ENCODE peak calls at places on chromosome 2, in nine cellular contexts. One of them, this sample, is unnamed. For H3K36me3, the result is how much of the 10 kb centered on the place peaks cover.

GRCh38 chr2:127659408-127660290 is 13.7 kb downstream of the GPR17 start:
- DNase-seq in PC-3: no peak
- DNase-seq in body of pancreas: no peak
- DNase-seq in naive thymus-derived CD4-positive, alpha-beta T cell: no peak
- DNase-seq in esophagus squamous epithelium: no peak
- DNase-seq in fibroblast of lung: no peak
- DNase-seq in GM23248: no peak
- DNase-seq in small intestine: no peak
- DNase-seq in SJCRH30: no peak
- DNase-seq in this sample: no peak

GRCh38 chr2:221741496-221742211 is 169.6 kb upstream of the EPHA4 start:
- DNase-seq in PC-3: no peak
- DNase-seq in body of pancreas: no peak
- DNase-seq in naive thymus-derived CD4-positive, alpha-beta T cell: no peak
- DNase-seq in esophagus squamous epithelium: no peak
- DNase-seq in fibroblast of lung: no peak
- DNase-seq in GM23248: no peak
- DNase-seq in small intestine: no peak
- DNase-seq in SJCRH30: no peak
- DNase-seq in this sample: no peak

GRCh38 chr2:197011777-197012641 is 85.5 kb upstream of the PGAP1 start:
- DNase-seq in PC-3: peak
- DNase-seq in body of pancreas: no peak
- DNase-seq in naive thymus-derived CD4-positive, alpha-beta T cell: no peak
- DNase-seq in esophagus squamous epithelium: no peak
- DNase-seq in fibroblast of lung: peak
- DNase-seq in GM23248: peak
- DNase-seq in small intestine: peak
- DNase-seq in SJCRH30: peak
- DNase-seq in this sample: peak

GRCh38 chr2:180336550-180336949 is 329.5 kb upstream of the CWC22 start:
- DNase-seq in PC-3: no peak
- DNase-seq in body of pancreas: no peak
- DNase-seq in naive thymus-derived CD4-positive, alpha-beta T cell: no peak
- DNase-seq in esophagus squamous epithelium: no peak
- DNase-seq in fibroblast of lung: no peak
- DNase-seq in GM23248: no peak
- DNase-seq in small intestine: no peak
- DNase-seq in SJCRH30: no peak
- DNase-seq in this sample: no peak

GRCh38 chr2:105739944-105740734 is 4.6 kb upstream of the NCK2 start:
- DNase-seq in PC-3: no peak
- DNase-seq in body of pancreas: no peak
- DNase-seq in naive thymus-derived CD4-positive, alpha-beta T cell: no peak
- DNase-seq in esophagus squamous epithelium: no peak
- DNase-seq in fibroblast of lung: no peak
- DNase-seq in GM23248: no peak
- DNase-seq in small intestine: no peak
- DNase-seq in SJCRH30: no peak
- DNase-seq in this sample: no peak

GRCh38 chr2:111173338-111173737 is 52.6 kb downstream of the BCL2L11 start:
- DNase-seq in PC-3: no peak
- DNase-seq in body of pancreas: no peak
- DNase-seq in naive thymus-derived CD4-positive, alpha-beta T cell: no peak
- DNase-seq in esophagus squamous epithelium: no peak
- DNase-seq in fibroblast of lung: no peak
- DNase-seq in GM23248: no peak
- DNase-seq in small intestine: no peak
- DNase-seq in SJCRH30: no peak
- DNase-seq in this sample: no peak

GRCh38 chr2:147810883-147811765 is 33.7 kb upstream of the ACVR2A start:
- DNase-seq in PC-3: peak
- DNase-seq in body of pancreas: no peak
- DNase-seq in naive thymus-derived CD4-positive, alpha-beta T cell: no peak
- DNase-seq in esophagus squamous epithelium: no peak
- DNase-seq in fibroblast of lung: no peak
- DNase-seq in GM23248: no peak
- DNase-seq in small intestine: peak
- DNase-seq in SJCRH30: no peak
- DNase-seq in this sample: no peak

GRCh38 chr2:111897924-111898702 is at the start of gene MERTK:
- DNase-seq in PC-3: peak
- DNase-seq in body of pancreas: peak
- DNase-seq in naive thymus-derived CD4-positive, alpha-beta T cell: peak
- DNase-seq in esophagus squamous epithelium: no peak
- DNase-seq in fibroblast of lung: peak
- DNase-seq in GM23248: peak
- DNase-seq in small intestine: peak
- DNase-seq in SJCRH30: peak
- DNase-seq in this sample: no peak

GRCh38 chr2:54092940-54093339 is 22.5 kb upstream of the ACYP2 start:
- DNase-seq in PC-3: no peak
- DNase-seq in body of pancreas: no peak
- DNase-seq in naive thymus-derived CD4-positive, alpha-beta T cell: no peak
- DNase-seq in esophagus squamous epithelium: no peak
- DNase-seq in fibroblast of lung: no peak
- DNase-seq in GM23248: no peak
- DNase-seq in small intestine: no peak
- DNase-seq in SJCRH30: no peak
- DNase-seq in this sample: no peak

GRCh38 chr2:133333189-133333588 is 235.1 kb downstream of the NCKAP5 start:
- DNase-seq in PC-3: peak
- DNase-seq in body of pancreas: no peak
- DNase-seq in naive thymus-derived CD4-positive, alpha-beta T cell: no peak
- DNase-seq in esophagus squamous epithelium: no peak
- DNase-seq in fibroblast of lung: peak
- DNase-seq in GM23248: peak
- DNase-seq in small intestine: no peak
- DNase-seq in SJCRH30: no peak
- DNase-seq in this sample: peak

GRCh38 chr2:54999182-54999581 is 51.1 kb downstream of the RTN4 start:
- DNase-seq in PC-3: peak
- DNase-seq in body of pancreas: no peak
- DNase-seq in naive thymus-derived CD4-positive, alpha-beta T cell: no peak
- DNase-seq in esophagus squamous epithelium: no peak
- DNase-seq in fibroblast of lung: peak
- DNase-seq in GM23248: peak
- DNase-seq in small intestine: no peak
- DNase-seq in SJCRH30: peak
- DNase-seq in this sample: peak

GRCh38 chr2:10478916-10479315 is 30.8 kb upstream of the ODC1 start:
- DNase-seq in PC-3: no peak
- DNase-seq in body of pancreas: no peak
- DNase-seq in naive thymus-derived CD4-positive, alpha-beta T cell: no peak
- DNase-seq in esophagus squamous epithelium: no peak
- DNase-seq in fibroblast of lung: no peak
- DNase-seq in GM23248: no peak
- DNase-seq in small intestine: no peak
- DNase-seq in SJCRH30: peak
- DNase-seq in this sample: no peak

GRCh38 chr2:11433875-11434274 is 32.1 kb downstream of the E2F6 start:
- DNase-seq in PC-3: no peak
- DNase-seq in body of pancreas: no peak
- DNase-seq in naive thymus-derived CD4-positive, alpha-beta T cell: no peak
- DNase-seq in esophagus squamous epithelium: no peak
- DNase-seq in fibroblast of lung: no peak
- DNase-seq in GM23248: no peak
- DNase-seq in small intestine: no peak
- DNase-seq in SJCRH30: no peak
- DNase-seq in this sample: no peak

GRCh38 chr2:140085674-140086073 is 1305.5 kb upstream of the NXPH2 start:
- DNase-seq in PC-3: peak
- DNase-seq in body of pancreas: no peak
- DNase-seq in naive thymus-derived CD4-positive, alpha-beta T cell: no peak
- DNase-seq in esophagus squamous epithelium: no peak
- DNase-seq in fibroblast of lung: no peak
- DNase-seq in GM23248: peak
- DNase-seq in small intestine: no peak
- DNase-seq in SJCRH30: no peak
- DNase-seq in this sample: no peak

GRCh38 chr2:175804130-175804529 is 197.9 kb downstream of the LNPK start:
- DNase-seq in PC-3: no peak
- DNase-seq in body of pancreas: no peak
- DNase-seq in naive thymus-derived CD4-positive, alpha-beta T cell: no peak
- DNase-seq in esophagus squamous epithelium: no peak
- DNase-seq in fibroblast of lung: no peak
- DNase-seq in GM23248: no peak
- DNase-seq in small intestine: no peak
- DNase-seq in SJCRH30: no peak
- DNase-seq in this sample: no peak

GRCh38 chr2:207487650-207488315 is 42.0 kb upstream of the CREB1 start:
- DNase-seq in PC-3: peak
- DNase-seq in body of pancreas: no peak
- DNase-seq in naive thymus-derived CD4-positive, alpha-beta T cell: no peak
- DNase-seq in esophagus squamous epithelium: no peak
- DNase-seq in fibroblast of lung: peak
- DNase-seq in GM23248: peak
- DNase-seq in small intestine: no peak
- DNase-seq in SJCRH30: no peak
- DNase-seq in this sample: peak

GRCh38 chr2:66957198-66957597 is 439.9 kb upstream of the ETAA1 start:
- DNase-seq in PC-3: no peak
- DNase-seq in body of pancreas: no peak
- DNase-seq in naive thymus-derived CD4-positive, alpha-beta T cell: no peak
- DNase-seq in esophagus squamous epithelium: no peak
- DNase-seq in fibroblast of lung: no peak
- DNase-seq in GM23248: no peak
- DNase-seq in small intestine: no peak
- DNase-seq in SJCRH30: no peak
- DNase-seq in this sample: no peak

GRCh38 chr2:39513641-39514094 is 76.6 kb upstream of the MAP4K3 start:
- DNase-seq in PC-3: peak
- DNase-seq in body of pancreas: peak
- DNase-seq in naive thymus-derived CD4-positive, alpha-beta T cell: no peak
- DNase-seq in esophagus squamous epithelium: no peak
- DNase-seq in fibroblast of lung: peak
- DNase-seq in GM23248: peak
- DNase-seq in small intestine: peak
- DNase-seq in SJCRH30: peak
- DNase-seq in this sample: peak

GRCh38 chr2:28901202-28901601 is 6.7 kb downstream of the WDR43 start:
- DNase-seq in PC-3: no peak
- DNase-seq in body of pancreas: no peak
- DNase-seq in naive thymus-derived CD4-positive, alpha-beta T cell: no peak
- DNase-seq in esophagus squamous epithelium: no peak
- DNase-seq in fibroblast of lung: no peak
- DNase-seq in GM23248: peak
- DNase-seq in small intestine: no peak
- DNase-seq in SJCRH30: no peak
- DNase-seq in this sample: no peak
- H3K36me3 ChIP-seq in PC-3: half or more
- H3K36me3 ChIP-seq in body of pancreas: under half
- H3K36me3 ChIP-seq in naive thymus-derived CD4-positive, alpha-beta T cell: under half
- H3K36me3 ChIP-seq in esophagus squamous epithelium: under half
- H3K36me3 ChIP-seq in fibroblast of lung: under half
- H3K36me3 ChIP-seq in GM23248: under half
- H3K36me3 ChIP-seq in small intestine: under half
- H3K36me3 ChIP-seq in SJCRH30: half or more
- H3K36me3 ChIP-seq in this sample: under half

GRCh38 chr2:84879595-84880394 is 1.1 kb downstream of the TRABD2A start:
- DNase-seq in PC-3: no peak
- DNase-seq in body of pancreas: no peak
- DNase-seq in naive thymus-derived CD4-positive, alpha-beta T cell: no peak
- DNase-seq in esophagus squamous epithelium: no peak
- DNase-seq in fibroblast of lung: no peak
- DNase-seq in GM23248: peak
- DNase-seq in small intestine: peak
- DNase-seq in SJCRH30: no peak
- DNase-seq in this sample: no peak
- H3K4me3 ChIP-seq in PC-3: no peak
- H3K4me3 ChIP-seq in body of pancreas: no peak
- H3K4me3 ChIP-seq in naive thymus-derived CD4-positive, alpha-beta T cell: peak
- H3K4me3 ChIP-seq in esophagus squamous epithelium: peak
- H3K4me3 ChIP-seq in fibroblast of lung: peak
- H3K4me3 ChIP-seq in GM23248: peak
- H3K4me3 ChIP-seq in small intestine: peak
- H3K4me3 ChIP-seq in SJCRH30: no peak
- H3K4me3 ChIP-seq in this sample: peak

DNA sequence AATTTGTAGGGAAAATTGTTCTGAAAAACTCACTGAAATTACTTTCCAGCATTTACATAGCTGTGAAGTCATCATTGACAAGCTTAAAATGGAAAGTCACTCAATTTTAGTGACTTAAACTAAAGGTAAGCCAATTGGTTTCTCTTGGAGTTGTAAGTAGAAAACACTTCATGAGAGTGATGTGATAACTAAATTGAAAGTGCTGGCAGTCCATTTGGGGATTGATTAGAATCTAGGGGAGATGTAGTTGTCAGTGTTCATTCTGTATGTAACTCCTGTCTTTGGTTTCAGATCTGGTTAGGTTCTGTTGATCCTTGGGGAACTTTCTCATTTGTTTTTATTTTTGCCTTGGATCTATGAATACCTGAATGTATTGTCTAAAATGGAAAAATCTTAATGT is 53.8 kb downstream of the COX7A2L start:
- DNase-seq in PC-3: no peak
- DNase-seq in body of pancreas: no peak
- DNase-seq in naive thymus-derived CD4-positive, alpha-beta T cell: no peak
- DNase-seq in esophagus squamous epithelium: no peak
- DNase-seq in fibroblast of lung: no peak
- DNase-seq in GM23248: no peak
- DNase-seq in small intestine: no peak
- DNase-seq in SJCRH30: no peak
- DNase-seq in this sample: no peak
- H3K36me3 ChIP-seq in PC-3: under half
- H3K36me3 ChIP-seq in body of pancreas: under half
- H3K36me3 ChIP-seq in naive thymus-derived CD4-positive, alpha-beta T cell: under half
- H3K36me3 ChIP-seq in esophagus squamous epithelium: half or more
- H3K36me3 ChIP-seq in fibroblast of lung: under half
- H3K36me3 ChIP-seq in GM23248: under half
- H3K36me3 ChIP-seq in small intestine: under half
- H3K36me3 ChIP-seq in SJCRH30: under half
- H3K36me3 ChIP-seq in this sample: under half

GRCh38 chr2:237591021-237591370 is 462 bp upstream of the RAB17 start:
- DNase-seq in PC-3: peak
- DNase-seq in body of pancreas: peak
- DNase-seq in naive thymus-derived CD4-positive, alpha-beta T cell: no peak
- DNase-seq in esophagus squamous epithelium: no peak
- DNase-seq in fibroblast of lung: no peak
- DNase-seq in GM23248: no peak
- DNase-seq in small intestine: peak
- DNase-seq in SJCRH30: no peak
- DNase-seq in this sample: no peak

GRCh38 chr2:237590272-237591020 is at the start of gene RAB17:
- DNase-seq in PC-3: peak
- DNase-seq in body of pancreas: peak
- DNase-seq in naive thymus-derived CD4-positive, alpha-beta T cell: no peak
- DNase-seq in esophagus squamous epithelium: no peak
- DNase-seq in fibroblast of lung: peak
- DNase-seq in GM23248: peak
- DNase-seq in small intestine: peak
- DNase-seq in SJCRH30: no peak
- DNase-seq in this sample: no peak

GRCh38 chr2:237593036-237593435 is 2.5 kb upstream of the RAB17 start:
- DNase-seq in PC-3: no peak
- DNase-seq in body of pancreas: no peak
- DNase-seq in naive thymus-derived CD4-positive, alpha-beta T cell: no peak
- DNase-seq in esophagus squamous epithelium: no peak
- DNase-seq in fibroblast of lung: no peak
- DNase-seq in GM23248: no peak
- DNase-seq in small intestine: no peak
- DNase-seq in SJCRH30: no peak
- DNase-seq in this sample: no peak

GRCh38 chr2:237592425-237592980 is 2.0 kb upstream of the RAB17 start:
- DNase-seq in PC-3: no peak
- DNase-seq in body of pancreas: no peak
- DNase-seq in naive thymus-derived CD4-positive, alpha-beta T cell: no peak
- DNase-seq in esophagus squamous epithelium: no peak
- DNase-seq in fibroblast of lung: no peak
- DNase-seq in GM23248: no peak
- DNase-seq in small intestine: no peak
- DNase-seq in SJCRH30: no peak
- DNase-seq in this sample: no peak

GRCh38 chr2:237591379-237591881 is 896 bp upstream of the RAB17 start:
- DNase-seq in PC-3: peak
- DNase-seq in body of pancreas: no peak
- DNase-seq in naive thymus-derived CD4-positive, alpha-beta T cell: no peak
- DNase-seq in esophagus squamous epithelium: no peak
- DNase-seq in fibroblast of lung: no peak
- DNase-seq in GM23248: peak
- DNase-seq in small intestine: peak
- DNase-seq in SJCRH30: no peak
- DNase-seq in this sample: peak
- H3K4me3 ChIP-seq in PC-3: peak
- H3K4me3 ChIP-seq in body of pancreas: no peak
- H3K4me3 ChIP-seq in naive thymus-derived CD4-positive, alpha-beta T cell: no peak
- H3K4me3 ChIP-seq in esophagus squamous epithelium: peak
- H3K4me3 ChIP-seq in fibroblast of lung: no peak
- H3K4me3 ChIP-seq in GM23248: no peak
- H3K4me3 ChIP-seq in small intestine: no peak
- H3K4me3 ChIP-seq in SJCRH30: no peak
- H3K4me3 ChIP-seq in this sample: no peak